ENCODE peak calls at places on chromosome 2, in nine cellular contexts. U, G, M, V, J, S, A, Q and K are unnamed samples.

GRCh38 chr2:177124371-177124770 is 88.2 kb upstream of the HNRNPA3 start:
- DNase-seq in S (no peak), J (no peak), A (no peak), Q (no peak), V (no peak), U (no peak), M (no peak), G (no peak), K (no peak)

GRCh38 chr2:192072778-192073177 is 122.0 kb downstream of the TMEFF2 start:
- DNase-seq in M (no peak), A (no peak), G (no peak), Q (no peak), J (no peak), U (no peak), S (no peak), V (no peak), K (no peak)

GRCh38 chr2:159606287-159606686 is 10.1 kb downstream of the BAZ2B start:
- DNase-seq in U (no peak), J (peak), S (no peak), Q (no peak), M (no peak), A (no peak), G (no peak), V (no peak), K (no peak)

GRCh38 chr2:1626271-1626681 is 118.0 kb downstream of the PXDN start:
- DNase-seq in A (no peak), J (no peak), V (peak), U (no peak), M (peak), S (no peak), G (no peak), Q (no peak), K (no peak)

GRCh38 chr2:82342351-82342750 is 2037.8 kb upstream of the LRRTM1 start:
- DNase-seq in U (no peak), M (no peak), S (no peak), Q (no peak), V (no peak), A (no peak), G (no peak), J (no peak), K (no peak)

GRCh38 chr2:112765251-112765650 is 842 bp upstream of the CKAP2L start:
- DNase-seq in S (no peak), G (no peak), Q (no peak), M (no peak), J (no peak), V (no peak), U (no peak), A (no peak), K (no peak)

GRCh38 chr2:207227062-207227748 is 61.5 kb upstream of the KLF7 start:
- DNase-seq in G (no peak), A (no peak), V (no peak), M (peak), S (peak), Q (no peak), J (peak), U (peak), K (no peak)

GRCh38 chr2:203869610-203870042 is 2.1 kb downstream of the CTLA4 start:
- DNase-seq in M (no peak), Q (no peak), A (no peak), V (no peak), U (no peak), G (no peak), J (no peak), S (no peak), K (no peak)

GRCh38 chr2:94875064-94875819 is 4.0 kb downstream of the TEKT4 start:
- DNase-seq in S (no peak), M (no peak), J (no peak), V (peak), Q (no peak), U (no peak), A (no peak), G (no peak), K (no peak)

GRCh38 chr2:169963786-169964185 is 136.5 kb downstream of the UBR3 start:
- DNase-seq in M (no peak), U (no peak), S (no peak), G (no peak), V (no peak), A (no peak), Q (no peak), J (peak), K (no peak)

GRCh38 chr2:231393149-231394131 is 2.1 kb upstream of the B3GNT7 start:
- DNase-seq in G (no peak), V (no peak), J (no peak), A (no peak), U (peak), S (peak), Q (no peak), M (no peak), K (no peak)

GRCh38 chr2:240138275-240138984 is 2.0 kb downstream of the OTOS start:
- DNase-seq in U (no peak), M (no peak), A (peak), G (no peak), S (no peak), Q (no peak), J (peak), V (peak), K (no peak)

GRCh38 chr2:69344305-69344704 is 42.7 kb downstream of the GFPT1 start:
- DNase-seq in J (no peak), V (no peak), U (no peak), M (no peak), A (no peak), S (no peak), Q (no peak), G (no peak), K (no peak)

GRCh38 chr2:69989422-69990128 is 28.1 kb upstream of the ASPRV1 start:
- DNase-seq in A (no peak), M (peak), S (no peak), J (no peak), G (no peak), V (peak), Q (no peak), U (no peak), K (no peak)

GRCh38 chr2:110852541-110853263 is 120.3 kb downstream of the ACOXL start:
- DNase-seq in G (no peak), M (no peak), S (no peak), A (no peak), J (no peak), U (no peak), Q (no peak), V (no peak), K (no peak)

GRCh38 chr2:43657241-43657640 is 19.0 kb downstream of the C1GALT1C1L start:
- DNase-seq in S (no peak), G (no peak), Q (no peak), V (no peak), U (no peak), J (no peak), M (no peak), A (no peak), K (no peak)

GRCh38 chr2:72605836-72606442 is 219.9 kb downstream of the EXOC6B start:
- DNase-seq in S (no peak), V (no peak), G (no peak), A (no peak), Q (no peak), U (no peak), M (no peak), J (peak), K (no peak)

GRCh38 chr2:27453968-27454367 is 11.8 kb downstream of the KRTCAP3 start:
- DNase-seq in U (no peak), M (no peak), V (no peak), G (no peak), Q (no peak), S (no peak), A (no peak), J (no peak), K (no peak)

GRCh38 chr2:33167655-33168245 is 221.0 kb downstream of the LTBP1 start:
- DNase-seq in J (peak), Q (no peak), U (no peak), S (no peak), G (no peak), A (no peak), V (no peak), M (no peak), K (no peak)

GRCh38 chr2:12176621-12177020 is 430.2 kb downstream of the LPIN1 start:
- DNase-seq in G (no peak), V (no peak), M (no peak), J (no peak), U (no peak), Q (no peak), A (no peak), S (no peak), K (no peak)

GRCh38 chr2:17542471-17542870 is 2.0 kb downstream of the VSNL1 start:
- DNase-seq in M (no peak), V (no peak), Q (no peak), G (no peak), J (no peak), A (no peak), U (no peak), S (no peak), K (no peak)

GRCh38 chr2:46983065-46983801 is 67.6 kb upstream of the MCFD2 start:
- DNase-seq in J (peak), S (peak), G (peak), V (peak), M (no peak), U (no peak), A (no peak), Q (no peak), K (peak)

GRCh38 chr2:231925303-231926179 is 655 bp downstream of the NPPC start:
- DNase-seq in M (peak), U (peak), G (peak), S (peak), A (peak), V (peak), J (peak), Q (peak), K (no peak)

GRCh38 chr2:159744363-159744762 is 32.1 kb downstream of the MARCHF7 start:
- DNase-seq in S (no peak), J (peak), M (no peak), Q (no peak), G (no peak), U (no peak), V (no peak), A (no peak), K (no peak)

GRCh38 chr2:164693390-164693789 is 72.1 kb upstream of the GRB14 start:
- DNase-seq in G (no peak), Q (no peak), V (no peak), S (no peak), J (no peak), A (no peak), U (no peak), M (no peak), K (no peak)

GRCh38 chr2:28970464-28971160 is 10.5 kb upstream of the TOGARAM2 start:
- DNase-seq in A (no peak), S (no peak), J (no peak), G (no peak), M (peak), U (no peak), V (no peak), Q (no peak), K (no peak)

GRCh38 chr2:54824582-54824981 is 101.1 kb downstream of the EML6 start:
- DNase-seq in Q (no peak), A (no peak), S (no peak), J (no peak), M (no peak), G (no peak), V (no peak), U (no peak), K (no peak)

GRCh38 chr2:167726788-167727187 is 520.6 kb downstream of the STK39 start:
- DNase-seq in G (no peak), J (no peak), V (no peak), A (no peak), Q (no peak), S (no peak), M (no peak), U (no peak), K (no peak)

GRCh38 chr2:117470311-117471095 is 344.0 kb upstream of the DDX18 start:
- DNase-seq in A (no peak), U (peak), V (no peak), S (peak), J (no peak), M (no peak), G (peak), Q (peak), K (no peak)

GRCh38 chr2:40281021-40281940 is 170.6 kb downstream of the SLC8A1 start:
- DNase-seq in G (no peak), V (no peak), S (peak), Q (no peak), A (no peak), J (peak), U (peak), M (peak), K (no peak)

GRCh38 chr2:231917280-231918088 is 8.7 kb downstream of the NPPC start:
- DNase-seq in G (no peak), A (peak), V (peak), S (peak), Q (no peak), M (peak), U (peak), J (no peak), K (no peak)

GRCh38 chr2:225379861-225380260 is 19.6 kb upstream of the NYAP2 start:
- DNase-seq in U (no peak), A (no peak), G (no peak), J (no peak), S (no peak), M (no peak), V (no peak), Q (no peak), K (no peak)

GRCh38 chr2:31136000-31136399 is 2.2 kb downstream of the GALNT14 start:
- DNase-seq in A (no peak), V (no peak), U (no peak), M (no peak), Q (no peak), G (no peak), J (no peak), S (no peak), K (no peak)

GRCh38 chr2:213315168-213315876 is 31.1 kb downstream of the SPAG16 start:
- DNase-seq in V (no peak), G (no peak), S (no peak), U (no peak), J (no peak), M (no peak), A (no peak), Q (no peak), K (no peak)

GRCh38 chr2:213320604-213321003 is 36.3 kb downstream of the SPAG16 start:
- DNase-seq in U (no peak), A (no peak), V (no peak), Q (no peak), M (no peak), S (no peak), J (no peak), G (no peak), K (no peak)

GRCh38 chr2:213316001-213316735 is 31.9 kb downstream of the SPAG16 start:
- DNase-seq in M (no peak), U (no peak), G (peak), J (peak), V (no peak), S (no peak), A (no peak), Q (peak), K (no peak)

GRCh38 chr2:213317929-213318328 is 33.7 kb downstream of the SPAG16 start:
- DNase-seq in G (no peak), U (no peak), V (no peak), J (peak), S (no peak), A (no peak), M (no peak), Q (no peak), K (no peak)
- H3K4me3 ChIP-seq in G (no peak), U (no peak), V (no peak), J (no peak), S (no peak), A (no peak), M (no peak), Q (no peak), K (no peak)

DNA sequence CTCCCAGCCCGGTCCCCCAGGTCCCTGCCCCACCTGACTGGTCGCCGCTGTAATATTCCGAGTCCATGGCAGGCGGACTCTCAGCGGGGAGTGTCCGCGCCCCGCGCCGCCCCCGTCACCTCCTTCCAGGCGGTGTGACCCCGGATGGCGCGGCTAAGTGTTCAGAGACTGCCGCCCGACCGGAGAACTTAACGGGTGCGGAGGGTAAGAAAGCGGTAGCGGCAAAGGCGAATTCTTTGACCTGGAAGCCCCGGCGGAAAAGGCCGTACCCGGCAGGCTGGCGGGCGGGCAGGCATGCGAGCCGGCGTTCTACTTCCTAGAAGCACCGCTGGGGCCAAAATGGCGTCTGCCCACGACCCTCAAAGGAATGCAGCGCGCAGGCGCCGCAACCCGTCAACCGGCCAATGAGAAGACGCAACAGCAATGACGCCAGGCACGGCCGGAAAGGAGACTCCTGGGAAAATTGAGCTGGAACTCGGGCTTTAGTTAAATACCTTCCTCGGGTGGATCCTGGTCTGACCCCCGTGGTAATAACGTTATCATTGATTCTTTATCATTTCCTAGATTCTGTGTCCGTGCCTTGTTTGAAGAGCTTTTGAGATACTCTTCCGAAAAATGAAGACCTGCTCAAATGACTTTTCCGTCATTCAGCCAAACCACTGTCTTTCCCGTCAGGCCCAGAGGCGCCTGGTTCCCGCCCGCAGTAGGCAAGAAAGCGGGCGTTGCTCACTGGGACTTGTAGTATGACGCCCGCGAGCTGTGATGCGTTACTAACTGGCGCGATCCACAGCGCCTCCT is at the start of gene IWS1:
- DNase-seq in S (peak), A (peak), M (peak), U (peak), G (peak), J (peak), Q (peak), V (peak), K (peak)
- TF ChIP-seq POLR2A in S (no peak), A (peak), M (peak), U (peak), G (peak), J (peak), Q (peak), V (no peak), K (peak)

DNA sequence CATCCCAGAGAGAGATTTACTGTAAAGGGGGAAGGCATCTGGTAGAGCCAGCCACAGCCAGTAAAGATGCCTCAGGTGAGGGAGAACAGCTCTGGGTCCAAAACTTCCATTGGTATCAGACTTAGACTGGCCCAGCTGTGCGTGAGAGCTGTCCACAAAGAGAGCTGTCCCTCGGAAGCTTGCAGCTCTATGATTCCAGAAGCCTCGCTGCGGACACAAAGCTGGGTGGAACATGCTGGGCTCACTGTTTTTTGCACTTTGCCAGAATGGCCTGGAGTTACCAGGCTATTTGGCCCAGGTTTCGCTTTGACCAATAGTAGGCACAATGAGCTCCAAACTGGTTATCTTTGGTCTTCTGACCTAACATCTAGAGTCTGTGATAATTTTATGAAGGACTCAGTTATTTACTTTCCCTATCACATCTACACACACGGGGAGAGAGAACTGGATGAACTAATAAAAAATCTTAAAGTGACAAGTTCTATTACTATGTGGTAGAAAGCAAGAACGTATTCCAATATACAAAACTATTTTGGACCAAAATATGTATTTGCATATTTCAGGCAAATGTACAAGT is 101.9 kb downstream of the DNER start:
- DNase-seq in V (no peak), J (no peak), Q (no peak), G (no peak), M (no peak), A (no peak), S (no peak), U (no peak), K (no peak)
- H3K27ac ChIP-seq in V (no peak), J (no peak), Q (no peak), G (no peak), M (no peak), A (no peak), S (no peak), U (no peak), K (no peak)

GRCh38 chr2:108926561-108927380 is 62.2 kb downstream of the EDAR start:
- DNase-seq in U (no peak), Q (no peak), J (no peak), G (no peak), M (peak), V (peak), S (no peak), A (peak), K (no peak)
- H3K4me3 ChIP-seq in U (no peak), Q (no peak), J (no peak), G (no peak), M (no peak), V (no peak), S (no peak), A (no peak), K (no peak)

GRCh38 chr2:205706769-205707375 is 24.6 kb downstream of the NRP2 start:
- DNase-seq in A (no peak), J (peak), Q (no peak), U (peak), S (peak), M (peak), G (no peak), V (peak), K (peak)
- TF ChIP-seq POLR2A in A (no peak), J (peak), Q (no peak), U (no peak), S (no peak), M (no peak), G (no peak), V (no peak), K (peak)

GRCh38 chr2:128781888-128782385 is 463.3 kb upstream of the HS6ST1 start:
- DNase-seq in M (peak), J (no peak), G (no peak), U (no peak), V (peak), Q (no peak), S (no peak), A (peak), K (no peak)

GRCh38 chr2:128783193-128783671 is 464.6 kb upstream of the HS6ST1 start:
- DNase-seq in Q (no peak), V (peak), J (no peak), U (no peak), S (no peak), G (no peak), A (no peak), M (peak), K (no peak)

GRCh38 chr2:128783896-128784295 is 465.2 kb upstream of the HS6ST1 start:
- DNase-seq in Q (no peak), U (no peak), V (peak), G (no peak), J (no peak), A (no peak), S (no peak), M (peak), K (no peak)

GRCh38 chr2:128781166-128781887 is 462.7 kb upstream of the HS6ST1 start:
- DNase-seq in V (peak), G (no peak), U (no peak), A (peak), J (no peak), S (no peak), M (peak), Q (no peak), K (no peak)

GRCh38 chr2:128782411-128783192 is 463.9 kb upstream of the HS6ST1 start:
- DNase-seq in S (no peak), U (no peak), Q (no peak), M (peak), V (peak), A (peak), G (no peak), J (no peak), K (no peak)
- H3K27ac ChIP-seq in S (no peak), U (no peak), Q (no peak), M (no peak), V (no peak), A (no peak), G (no peak), J (no peak), K (no peak)

GRCh38 chr2:215685218-215685962 is 249.5 kb upstream of the FN1 start:
- DNase-seq in J (no peak), V (no peak), S (no peak), M (no peak), A (no peak), G (no peak), Q (no peak), U (no peak), K (no peak)

GRCh38 chr2:215680605-215681598 is 245.0 kb upstream of the FN1 start:
- DNase-seq in Q (no peak), M (no peak), J (peak), U (peak), G (no peak), S (peak), A (no peak), V (no peak), K (no peak)

GRCh38 chr2:215684448-215685217 is 248.8 kb upstream of the FN1 start:
- DNase-seq in A (no peak), G (no peak), U (no peak), J (peak), M (no peak), V (no peak), Q (no peak), S (no peak), K (no peak)

GRCh38 chr2:215683295-215683694 is 247.4 kb upstream of the FN1 start:
- DNase-seq in V (no peak), A (no peak), U (no peak), Q (no peak), G (no peak), S (no peak), M (no peak), J (no peak), K (no peak)

GRCh38 chr2:215681799-215682594 is 246.1 kb upstream of the FN1 start:
- DNase-seq in Q (no peak), J (no peak), M (no peak), U (no peak), V (no peak), G (no peak), A (no peak), S (no peak), K (no peak)
- H3K4me3 ChIP-seq in Q (no peak), J (no peak), M (no peak), U (no peak), V (no peak), G (no peak), A (no peak), S (no peak), K (no peak)